ENCODE peak calls at places on chromosomes 1 and 21, in ten cellular contexts. W, P, H, Y, S, O, R, J, I and X are unnamed samples.

GRCh38 chr1:165265196-165265838 is 91.2 kb downstream of the LMX1A start:
- DNase-seq in Y (no peak), H (no peak), J (no peak), P (no peak), S (no peak), W (no peak), I (no peak), O (no peak), R (no peak), X (no peak)

GRCh38 chr21:45246014-45246413 is 41.7 kb downstream of the POFUT2 start:
- DNase-seq in H (no peak), J (no peak), Y (no peak), I (no peak), P (peak), O (no peak), R (no peak), S (no peak), W (no peak), X (no peak)

GRCh38 chr21:15483138-15483780 is 246.5 kb upstream of the USP25 start:
- DNase-seq in P (peak), O (peak), H (peak), W (peak), J (peak), R (peak), S (peak), I (peak), Y (peak), X (peak)

GRCh38 chr1:235057385-235058306 is 71.0 kb downstream of the TOMM20 start:
- DNase-seq in H (no peak), Y (no peak), W (no peak), J (no peak), O (no peak), S (no peak), I (no peak), P (no peak), R (no peak), X (no peak)

GRCh38 chr1:45542591-45542990 is 8.0 kb upstream of the AKR1A1 start:
- DNase-seq in W (no peak), P (no peak), S (no peak), I (no peak), O (no peak), H (no peak), Y (no peak), J (no peak), R (no peak), X (no peak)

GRCh38 chr21:46121286-46122221 is 23.6 kb downstream of the COL6A2 start:
- DNase-seq in W (no peak), P (peak), H (no peak), O (peak), I (no peak), R (peak), Y (peak), S (no peak), J (peak), X (no peak)

GRCh38 chr1:80982831-80983230 is 817.9 kb upstream of the ADGRL2 start:
- DNase-seq in Y (no peak), S (no peak), W (no peak), I (no peak), J (no peak), H (no peak), P (no peak), R (no peak), O (no peak), X (no peak)

GRCh38 chr1:155068599-155068998 is 5.1 kb downstream of the EFNA4 start:
- DNase-seq in I (no peak), Y (no peak), O (no peak), P (no peak), R (no peak), J (no peak), W (no peak), H (no peak), S (no peak), X (no peak)

GRCh38 chr1:11650331-11650991 is 3.8 kb downstream of the FBXO2 start:
- DNase-seq in O (peak), J (peak), H (peak), I (peak), R (peak), P (peak), Y (peak), W (peak), S (peak), X (peak)

GRCh38 chr21:16302851-16303282 is 573.1 kb downstream of the USP25 start:
- DNase-seq in Y (no peak), O (peak), S (no peak), W (peak), J (peak), I (peak), H (no peak), P (no peak), R (no peak), X (peak)

GRCh38 chr1:46394108-46394871 is at the start of gene FAAH:
- DNase-seq in J (peak), O (peak), W (peak), I (peak), H (peak), R (peak), Y (peak), P (peak), S (peak), X (no peak)

GRCh38 chr21:46060596-46061061 is 37.3 kb upstream of the COL6A2 start:
- DNase-seq in S (no peak), R (no peak), W (peak), I (peak), Y (peak), O (peak), P (no peak), J (peak), H (no peak), X (peak)

GRCh38 chr1:68969430-68969829 is 472.5 kb upstream of the DEPDC1 start:
- DNase-seq in S (no peak), P (no peak), R (no peak), I (no peak), O (no peak), H (no peak), J (no peak), Y (no peak), W (no peak), X (no peak)

GRCh38 chr1:9960705-9961562 is 17.7 kb downstream of the NMNAT1 start:
- DNase-seq in O (no peak), W (no peak), Y (no peak), J (peak), R (no peak), I (no peak), S (no peak), P (no peak), H (no peak), X (peak)

GRCh38 chr1:150683914-150684313 is 13.0 kb downstream of the GOLPH3L start:
- DNase-seq in S (no peak), I (no peak), H (no peak), W (no peak), O (no peak), J (no peak), P (no peak), R (no peak), Y (no peak), X (no peak)

GRCh38 chr1:34682452-34683223 is 72.2 kb upstream of the GJB5 start:
- DNase-seq in P (no peak), W (no peak), O (no peak), S (no peak), H (no peak), Y (no peak), R (no peak), J (no peak), I (no peak), X (no peak)

GRCh38 chr21:30555095-30555494 is 6.0 kb downstream of the KRTAP19-7 start:
- DNase-seq in H (no peak), W (no peak), I (no peak), R (no peak), J (no peak), Y (no peak), O (no peak), P (no peak), S (no peak), X (no peak)

GRCh38 chr1:32349211-32349708 is 13.0 kb downstream of the FAM229A start:
- DNase-seq in Y (peak), I (peak), H (no peak), O (peak), W (peak), R (peak), S (no peak), J (peak), P (no peak), X (peak)

GRCh38 chr1:23664837-23665795 is 26.5 kb upstream of the RPL11 start:
- DNase-seq in W (peak), J (peak), O (no peak), S (no peak), I (no peak), P (no peak), Y (no peak), H (peak), R (peak), X (no peak)

GRCh38 chr21:33434770-33435360 is 31.7 kb downstream of the IFNGR2 start:
- DNase-seq in W (peak), Y (no peak), R (no peak), O (no peak), H (no peak), I (no peak), P (no peak), J (peak), S (no peak), X (peak)

GRCh38 chr21:34582506-34583150 is 32.3 kb downstream of the RCAN1 start:
- DNase-seq in O (no peak), I (no peak), H (no peak), P (no peak), R (peak), S (no peak), J (peak), W (peak), Y (no peak), X (peak)

GRCh38 chr1:101632548-101633256 is 364.0 kb downstream of the OLFM3 start:
- DNase-seq in W (no peak), R (no peak), O (no peak), H (no peak), I (no peak), S (no peak), Y (no peak), P (no peak), J (no peak), X (no peak)

GRCh38 chr1:931380-932177 is 7.9 kb downstream of the SAMD11 start:
- DNase-seq in H (no peak), P (no peak), S (no peak), O (no peak), I (no peak), J (no peak), R (no peak), W (no peak), Y (no peak), X (no peak)
- TF ChIP-seq CTCF in H (no peak), P (no peak), S (no peak), O (no peak), I (no peak), J (no peak), R (no peak), W (no peak), Y (no peak), X (no peak)

GRCh38 chr1:27522860-27523665 is 33.1 kb upstream of the WASF2 start:
- DNase-seq in W (no peak), P (no peak), O (peak), Y (no peak), H (no peak), R (peak), I (peak), J (peak), S (peak), X (peak)
- TF ChIP-seq CTCF in W (peak), P (peak), O (peak), Y (peak), H (no peak), R (no peak), I (peak), J (peak), S (peak), X (no peak)

DNA sequence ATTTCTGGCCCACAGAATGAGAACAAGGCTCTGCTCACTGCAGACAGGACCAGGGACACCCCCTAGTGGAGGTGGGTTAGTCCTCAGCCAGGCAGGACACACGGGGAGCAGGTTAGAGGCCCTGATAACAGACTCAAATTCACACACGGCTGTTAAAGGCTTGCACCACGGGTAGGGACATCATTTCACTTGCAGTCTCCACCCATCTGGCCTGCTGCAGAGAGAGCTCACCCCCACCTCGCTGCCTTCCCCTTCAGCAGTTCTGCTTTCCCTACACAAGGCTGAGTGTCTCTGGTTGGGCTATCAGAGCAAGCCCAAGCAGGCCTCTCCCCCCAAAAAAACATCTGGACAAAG is 20.6 kb downstream of the MEF2D start:
- DNase-seq in Y (no peak), S (no peak), J (no peak), I (no peak), W (no peak), H (no peak), P (no peak), R (no peak), O (no peak), X (no peak)
- TF ChIP-seq CTCF in Y (no peak), S (no peak), J (peak), I (no peak), W (peak), H (no peak), P (no peak), R (no peak), O (no peak), X (peak)

GRCh38 chr21:37224861-37225260 is 42.3 kb downstream of the VPS26C start:
- DNase-seq in J (no peak), I (no peak), H (no peak), R (no peak), Y (no peak), W (no peak), O (no peak), P (no peak), S (no peak), X (no peak)
- TF ChIP-seq CTCF in J (no peak), I (no peak), H (no peak), R (no peak), Y (no peak), W (no peak), O (no peak), P (no peak), S (no peak), X (no peak)

GRCh38 chr21:41137401-41137800 is 30.6 kb upstream of the BACE2 start:
- DNase-seq in I (no peak), H (no peak), R (no peak), J (no peak), P (no peak), S (no peak), Y (no peak), W (no peak), O (no peak), X (no peak)

GRCh38 chr21:41135715-41136114 is 32.2 kb upstream of the BACE2 start:
- DNase-seq in R (no peak), P (no peak), I (no peak), S (no peak), O (no peak), J (no peak), W (no peak), H (no peak), Y (no peak), X (no peak)

GRCh38 chr21:41130883-41131282 is 37.1 kb upstream of the BACE2 start:
- DNase-seq in H (no peak), I (no peak), S (no peak), J (no peak), W (no peak), O (no peak), R (no peak), Y (no peak), P (no peak), X (no peak)

GRCh38 chr21:41136286-41136685 is 31.7 kb upstream of the BACE2 start:
- DNase-seq in R (no peak), P (no peak), J (no peak), O (no peak), W (no peak), H (no peak), S (no peak), Y (no peak), I (no peak), X (no peak)

GRCh38 chr21:41133896-41134522 is 34.0 kb upstream of the BACE2 start:
- DNase-seq in W (peak), O (no peak), R (peak), J (peak), Y (no peak), H (peak), I (no peak), P (no peak), S (no peak), X (peak)
- TF ChIP-seq CTCF in W (peak), O (peak), R (no peak), J (peak), Y (peak), H (peak), I (peak), P (peak), S (no peak), X (peak)

GRCh38 chr1:42692461-42692860 is 10.2 kb downstream of the YBX1 start:
- DNase-seq in P (no peak), W (no peak), S (no peak), J (no peak), R (no peak), O (no peak), I (no peak), H (no peak), Y (no peak), X (no peak)
- TF ChIP-seq CTCF in P (no peak), W (no peak), S (no peak), J (no peak), R (no peak), O (no peak), I (no peak), H (no peak), Y (no peak), X (no peak)

GRCh38 chr21:17512245-17513213 is at the start of gene CXADR:
- DNase-seq in O (peak), R (peak), Y (peak), H (peak), S (peak), J (no peak), W (no peak), P (peak), I (peak), X (peak)
- TF ChIP-seq CTCF in O (peak), R (peak), Y (no peak), H (no peak), S (peak), J (peak), W (peak), P (peak), I (peak), X (peak)